ENCODE peak calls at places on chromosome 1, in eight cellular contexts. O is H7; K is activated CD8-positive, alpha-beta memory T cell treated with anti-CD3 and anti-CD28 coated beads for 48 hours; F is GM06990; P is M059J; Z is astrocyte of the spinal cord; U is NCI-H345; H is stimulated activated CD4-positive, alpha-beta T cell treated with anti-CD3 and anti-CD28 coated beads, Interleukin-4, amount 100 ng/mL, for 24 hours. R is an unnamed sample.

GRCh38 chr1:19074361-19074901 is 118.0 kb upstream of the IFFO2 start:
- DNase-seq in P (no peak), K (no peak), Z (no peak), U (no peak), O (no peak), H (peak), F (no peak), R (peak)

GRCh38 chr1:61254629-61255323 is 172.4 kb downstream of the NFIA start:
- DNase-seq in K (no peak), U (no peak), P (peak), Z (peak), F (no peak), O (no peak), H (no peak), R (peak)

GRCh38 chr1:201126832-201127754 is at the start of gene ASCL5:
- DNase-seq in K (no peak), F (no peak), O (peak), H (no peak), U (peak), Z (peak), P (peak), R (peak)

GRCh38 chr1:38559180-38559874 is 300.2 kb downstream of the RRAGC start:
- DNase-seq in U (no peak), P (no peak), Z (no peak), F (peak), K (peak), O (peak), H (peak), R (no peak)

GRCh38 chr1:119409731-119410130 is 5.2 kb upstream of the HSD3B2 start:
- DNase-seq in O (no peak), K (no peak), H (no peak), P (peak), F (no peak), U (no peak), Z (peak), R (peak)

GRCh38 chr1:10639301-10640078 is 157.0 kb downstream of the CASZ1 start:
- DNase-seq in O (peak), U (no peak), H (no peak), P (no peak), Z (no peak), K (no peak), F (no peak), R (no peak)

GRCh38 chr1:206960676-206961386 is 9.4 kb downstream of the FCAMR start:
- DNase-seq in Z (no peak), U (no peak), O (no peak), P (no peak), K (no peak), H (no peak), F (no peak), R (no peak)

GRCh38 chr1:192303029-192303428 is 13.8 kb upstream of the RGS21 start:
- DNase-seq in U (no peak), O (no peak), Z (peak), K (no peak), F (no peak), P (no peak), H (no peak), R (peak)

GRCh38 chr1:31005198-31005597 is 60.3 kb downstream of the PUM1 start:
- DNase-seq in K (no peak), U (no peak), Z (no peak), H (no peak), P (no peak), O (no peak), F (no peak), R (no peak)

GRCh38 chr1:55447488-55447887 is 232.3 kb upstream of the USP24 start:
- DNase-seq in U (no peak), O (no peak), F (no peak), K (no peak), H (no peak), P (no peak), Z (no peak), R (no peak)

GRCh38 chr1:44874155-44874554 is 31.1 kb upstream of the PTCH2 start:
- DNase-seq in U (no peak), P (no peak), Z (no peak), K (no peak), O (no peak), H (no peak), F (no peak), R (no peak)

GRCh38 chr1:117967900-117968299 is 38.4 kb downstream of the WDR3 start:
- DNase-seq in F (no peak), H (no peak), U (peak), K (no peak), O (no peak), Z (no peak), P (peak), R (peak)

GRCh38 chr1:17587693-17588047 is 48.2 kb downstream of the ARHGEF10L start:
- DNase-seq in P (peak), K (no peak), Z (peak), F (no peak), U (no peak), H (no peak), O (peak), R (peak)

GRCh38 chr1:237287876-237288517 is 246.0 kb downstream of the RYR2 start:
- DNase-seq in O (no peak), H (no peak), F (no peak), K (no peak), P (no peak), U (peak), Z (no peak), R (no peak)

GRCh38 chr1:150544204-150544603 is 5.0 kb upstream of the ADAMTSL4 start:
- DNase-seq in P (no peak), Z (no peak), K (no peak), O (peak), U (peak), F (no peak), H (no peak), R (no peak)

GRCh38 chr1:24903955-24904730 is 25.9 kb downstream of the RUNX3 start:
- DNase-seq in P (no peak), Z (no peak), H (peak), O (peak), F (no peak), K (no peak), U (no peak), R (no peak)

GRCh38 chr1:55988963-55989452 is 590.4 kb downstream of the PLPP3 start:
- DNase-seq in O (no peak), H (no peak), P (no peak), Z (no peak), K (no peak), F (no peak), U (no peak), R (peak)

GRCh38 chr1:40699787-40700186 is 8.3 kb downstream of the NFYC start:
- DNase-seq in F (peak), P (no peak), K (no peak), Z (no peak), H (no peak), O (no peak), U (no peak), R (no peak)

GRCh38 chr1:156914440-156914856 is 6.0 kb upstream of the LRRC71 start:
- DNase-seq in H (no peak), U (no peak), K (no peak), O (no peak), F (no peak), P (peak), Z (peak), R (peak)

R was measured in fibroblast of lung.